ENCODE peak calls at places on chromosomes 16 and 17, in seven cellular contexts. N is GM12878, W is HCT116, Y is K562, K is H1, E is SK-N-SH, L is HepG2. M is an unnamed sample.

GRCh38 chr17:3025421-3026124 is 37.8 kb downstream of the OR1D5 start:
- DNase-seq in E (no peak), N (no peak), L (no peak), Y (no peak), W (no peak), K (no peak), M (no peak)

GRCh38 chr17:81423698-81424071 is 28.4 kb downstream of the BAHCC1 start:
- DNase-seq in L (no peak), E (no peak), W (no peak), K (no peak), N (no peak), Y (no peak), M (no peak)

GRCh38 chr16:6206080-6206479 is 1108.5 kb upstream of the EEF2KMT start:
- DNase-seq in Y (no peak), L (no peak), K (no peak), W (no peak), E (no peak), N (no peak), M (no peak)

GRCh38 chr17:66711936-66712335 is 123.0 kb upstream of the CACNG5 start:
- DNase-seq in Y (peak), L (peak), E (no peak), W (no peak), K (no peak), N (no peak), M (peak)

GRCh38 chr17:79622776-79623175 is 11.9 kb upstream of the RBFOX3 start:
- DNase-seq in Y (no peak), K (peak), W (no peak), E (peak), N (no peak), L (no peak), M (no peak)

GRCh38 chr16:74052006-74052405 is 244.6 kb upstream of the PSMD7 start:
- DNase-seq in N (no peak), E (no peak), L (no peak), W (no peak), Y (no peak), K (no peak), M (no peak)

GRCh38 chr16:31561698-31562233 is 34.1 kb downstream of the AHSP start:
- DNase-seq in N (no peak), Y (no peak), W (no peak), E (no peak), K (no peak), L (no peak), M (no peak)

GRCh38 chr16:85929259-85929704 is 30.3 kb downstream of the IRF8 start:
- DNase-seq in Y (no peak), W (no peak), E (no peak), N (no peak), K (no peak), L (no peak), M (no peak)

GRCh38 chr17:57243171-57243622 is 13.1 kb upstream of the MSI2 start:
- DNase-seq in N (peak), W (peak), L (peak), E (peak), Y (peak), K (peak), M (peak)

GRCh38 chr17:2058521-2059124 is 3.7 kb downstream of the HIC1 start:
- DNase-seq in N (no peak), K (peak), Y (no peak), W (no peak), E (no peak), L (no peak), M (no peak)

GRCh38 chr17:73189417-73190099 is 3.3 kb upstream of the COG1 start:
- DNase-seq in N (no peak), L (peak), Y (peak), W (peak), K (no peak), E (peak), M (peak)

GRCh38 chr16:48613061-48613957 is 3.3 kb upstream of the N4BP1 start:
- DNase-seq in N (no peak), L (peak), K (no peak), Y (no peak), W (no peak), E (no peak), M (peak)

GRCh38 chr17:73984981-73985380 is 218.5 kb upstream of the RPL38 start:
- DNase-seq in N (no peak), L (no peak), E (no peak), K (no peak), W (no peak), Y (no peak), M (peak)

GRCh38 chr17:66507103-66507923 is 204.9 kb downstream of the PRKCA start:
- DNase-seq in W (peak), E (no peak), K (no peak), N (no peak), Y (peak), L (peak), M (peak)

GRCh38 chr16:79608976-79609375 is 8.4 kb upstream of the MAF start:
- DNase-seq in L (no peak), K (no peak), W (no peak), N (no peak), E (no peak), Y (no peak), M (no peak)

GRCh38 chr16:67528222-67528869 is at the start of gene RIPOR1:
- DNase-seq in W (no peak), Y (peak), N (no peak), L (peak), E (peak), K (peak), M (peak)

GRCh38 chr16:49649013-49649785 is 206.7 kb downstream of the ZNF423 start:
- DNase-seq in W (no peak), N (no peak), K (no peak), Y (no peak), E (no peak), L (peak), M (no peak)

GRCh38 chr17:9183297-9183696 is 162.0 kb downstream of the NTN1 start:
- DNase-seq in Y (no peak), E (no peak), K (no peak), N (no peak), L (no peak), W (no peak), M (no peak)

GRCh38 chr17:40952675-40953074 is 14.1 kb downstream of the KRT39 start:
- DNase-seq in N (no peak), W (no peak), Y (no peak), L (no peak), E (no peak), K (no peak), M (no peak)

GRCh38 chr17:48882272-48882671 is 10.3 kb upstream of the ATP5MC1 start:
- DNase-seq in K (no peak), Y (no peak), N (no peak), E (no peak), W (no peak), L (no peak), M (no peak)

GRCh38 chr16:67562918-67563707 is 787 bp downstream of the CTCF start:
- DNase-seq in W (peak), L (peak), K (peak), E (peak), Y (peak), N (no peak), M (no peak)

DNA sequence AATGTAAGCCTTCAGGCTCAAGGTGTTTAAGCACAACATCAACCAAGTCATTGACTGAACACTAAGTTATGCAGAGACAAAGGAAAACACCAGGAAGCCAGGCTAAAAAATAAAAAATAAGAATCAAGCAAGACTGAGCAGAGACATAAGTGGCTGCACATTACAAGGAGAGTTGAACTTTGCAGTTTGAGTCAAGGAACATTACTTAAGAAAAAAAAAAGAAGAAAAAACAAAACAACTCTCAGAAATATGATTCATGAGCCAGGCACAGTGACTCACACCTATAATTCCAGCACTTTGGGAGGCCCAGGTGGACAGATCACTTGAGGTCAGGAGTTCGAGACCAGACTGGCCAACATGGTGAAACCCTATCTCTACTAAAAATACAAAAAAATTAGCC is 168.1 kb downstream of the C16orf95 start:
- DNase-seq in E (no peak), N (no peak), L (no peak), Y (no peak), K (no peak), W (no peak), M (no peak)
- TF ChIP-seq JUND in E (no peak), N (no peak), L (no peak), Y (no peak), K (no peak), W (peak), M (no peak)

DNA sequence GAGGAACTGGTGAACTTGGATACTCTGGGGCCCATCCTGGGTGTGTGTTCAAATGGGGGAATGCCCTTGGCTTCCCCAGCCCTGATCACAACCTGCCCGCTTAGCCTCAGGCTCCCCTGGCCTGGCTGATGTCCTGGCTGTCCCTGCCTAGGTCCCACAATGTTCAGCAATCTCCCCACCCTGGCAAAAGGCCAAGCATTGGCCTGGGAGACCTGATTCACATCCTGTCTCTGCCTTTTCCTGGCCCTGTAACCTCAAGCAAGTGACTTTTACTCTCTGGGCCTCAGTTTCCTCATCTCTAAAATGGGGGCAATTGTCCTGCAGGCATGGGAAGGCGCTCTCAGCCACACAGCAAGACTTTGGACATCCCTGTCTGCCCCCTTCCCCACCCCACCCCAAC is 14.4 kb downstream of the CPNE2 start:
- DNase-seq in L (no peak), Y (no peak), N (no peak), E (peak), W (no peak), K (no peak), M (no peak)
- TF ChIP-seq JUND in L (no peak), Y (no peak), N (no peak), E (no peak), W (no peak), K (no peak), M (no peak)

DNA sequence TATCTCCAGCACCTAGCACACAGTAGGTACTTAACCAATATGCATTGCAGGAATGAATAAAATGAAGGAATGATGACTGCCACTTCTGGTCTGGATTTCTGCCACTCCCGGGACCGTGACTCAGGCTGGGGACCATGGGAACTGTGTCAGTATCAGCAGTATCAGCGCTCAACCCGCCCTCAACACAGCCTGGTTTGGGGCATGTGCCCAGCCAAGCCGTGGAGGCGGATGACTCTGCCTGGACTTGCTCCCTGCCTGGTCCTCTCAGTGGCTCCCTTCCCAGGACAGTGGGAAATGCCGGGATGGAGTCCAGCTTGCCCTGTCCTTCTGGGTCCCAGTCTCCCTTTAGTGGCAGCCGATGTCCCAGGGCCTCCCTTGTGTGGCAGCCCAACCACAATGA is 55.1 kb downstream of the SRCIN1 start:
- DNase-seq in N (no peak), L (no peak), Y (no peak), W (no peak), E (no peak), K (no peak), M (no peak)
- TF ChIP-seq JUND in N (no peak), L (no peak), Y (peak), W (no peak), E (no peak), K (no peak), M (no peak)

DNA sequence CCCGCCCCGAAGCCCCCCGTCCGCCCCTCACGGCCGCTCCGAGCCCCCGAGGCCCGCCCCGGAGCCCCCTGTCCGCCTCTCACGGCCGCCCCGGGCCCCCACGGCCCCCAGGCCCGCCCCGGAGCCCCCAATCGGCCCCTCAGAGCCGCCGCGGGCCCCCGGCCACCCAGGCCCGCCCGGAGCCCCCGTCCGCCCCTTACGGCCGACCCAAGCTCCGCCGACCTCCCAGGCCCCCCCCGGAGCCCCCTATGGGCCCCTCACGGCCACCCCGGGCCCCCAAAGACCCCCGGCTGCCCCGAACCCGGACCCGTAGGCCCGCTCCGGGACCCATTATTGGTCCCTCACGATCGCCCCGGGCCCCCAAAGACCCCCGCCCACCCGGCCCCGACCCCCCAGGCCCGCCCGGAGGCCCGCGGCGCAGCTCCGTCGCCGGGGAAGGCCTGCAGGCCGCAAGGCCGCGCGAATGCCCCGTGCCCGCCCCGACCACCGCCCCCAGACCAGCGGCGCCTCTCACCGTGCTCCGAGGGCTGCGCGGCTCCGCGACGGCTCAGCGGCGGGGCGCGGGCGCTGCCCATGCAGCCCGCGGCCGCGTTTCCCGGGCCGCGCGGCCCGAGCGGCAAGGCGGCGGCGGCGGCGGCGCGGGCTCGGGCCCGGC is 503 bp downstream of the ANKRD11 start:
- DNase-seq in W (no peak), Y (no peak), E (peak), K (no peak), L (no peak), N (no peak), M (no peak)
- TF ChIP-seq JUND in W (no peak), Y (no peak), E (no peak), K (no peak), L (no peak), N (no peak), M (no peak)

GRCh38 chr16:19102187-19102872 is 11.4 kb upstream of the ITPRIPL2 start:
- DNase-seq in Y (no peak), E (no peak), N (no peak), K (no peak), L (no peak), W (no peak), M (no peak)
- TF ChIP-seq JUND in Y (no peak), E (no peak), N (no peak), K (no peak), L (no peak), W (peak), M (no peak)

M was measured in T47D.